ENCODE peak calls at places on chromosomes 16 and 17, in eight cellular contexts. Z, M, T, G, V, F, J and P are unnamed samples.

GRCh38 chr17:42212382-42212781 is 18.1 kb upstream of the GHDC start:
- DNase-seq in Z (no peak), M (no peak), T (no peak), G (no peak), V (no peak), F (no peak), J (no peak), P (no peak)

GRCh38 chr16:72508196-72508595 is 336.2 kb upstream of the PMFBP1 start:
- DNase-seq in Z (no peak), M (no peak), T (no peak), G (no peak), V (no peak), F (peak; percentile 64), J (no peak), P (no peak)

GRCh38 chr16:57486858-57487834 is 853 bp upstream of the DOK4 start:
- DNase-seq in Z (no peak), M (no peak), T (no peak), G (no peak), V (no peak), F (no peak), J (no peak), P (no peak)

GRCh38 chr17:77480509-77481215 is 339.9 kb downstream of the SEC14L1 start:
- DNase-seq in Z (no peak), M (no peak), T (no peak), G (no peak), V (no peak), F (no peak), J (no peak), P (no peak)

GRCh38 chr16:31221357-31222160 is 4.6 kb upstream of the PYDC1 start:
- DNase-seq in Z (no peak), M (no peak), T (no peak), G (no peak), V (no peak), F (no peak), J (no peak), P (no peak)

GRCh38 chr17:31357831-31358400 is 33.6 kb upstream of the RAB11FIP4 start:
- DNase-seq in Z (no peak), M (no peak), T (no peak), G (no peak), V (no peak), F (no peak), J (no peak), P (no peak)

GRCh38 chr17:47821424-47822379 is at the start of gene OSBPL7:
- DNase-seq in Z (peak; percentile 82), M (peak; percentile 66), T (peak; percentile 63), G (peak; percentile 58), V (no peak), F (peak; percentile 91), J (peak; percentile 61), P (no peak)

GRCh38 chr17:28750178-28751047 is 6.6 kb downstream of the TRAF4 start:
- DNase-seq in Z (peak; percentile 97), M (peak; percentile 82), T (peak; percentile 85), G (peak; percentile 86), V (peak; percentile 91), F (peak; percentile 85), J (peak; percentile 95), P (no peak)

GRCh38 chr17:79295307-79295706 is 220.7 kb downstream of the ENGASE start:
- DNase-seq in Z (no peak), M (no peak), T (no peak), G (no peak), V (no peak), F (no peak), J (no peak), P (no peak)

GRCh38 chr17:47935961-47936360 is 5.4 kb upstream of the PNPO start:
- DNase-seq in Z (no peak), M (no peak), T (peak; percentile 92), G (no peak), V (peak; percentile 86), F (peak; percentile 89), J (no peak), P (peak; percentile 88)

GRCh38 chr17:68425979-68426378 is 31.3 kb downstream of the WIPI1 start:
- DNase-seq in Z (no peak), M (no peak), T (no peak), G (no peak), V (no peak), F (no peak), J (no peak), P (no peak)

GRCh38 chr17:31778538-31778937 is 80.5 kb downstream of the COPRS start:
- DNase-seq in Z (no peak), M (no peak), T (no peak), G (no peak), V (no peak), F (peak; percentile 21), J (no peak), P (no peak)

GRCh38 chr16:49651226-49651625 is 204.7 kb downstream of the ZNF423 start:
- DNase-seq in Z (no peak), M (no peak), T (no peak), G (no peak), V (no peak), F (no peak), J (no peak), P (no peak)

GRCh38 chr17:78268191-78268874 is 36.9 kb downstream of the TMEM235 start:
- DNase-seq in Z (no peak), M (no peak), T (no peak), G (no peak), V (peak; percentile 57), F (no peak), J (no peak), P (no peak)

GRCh38 chr17:65181237-65182061 is 44.3 kb downstream of the RGS9 start:
- DNase-seq in Z (no peak), M (no peak), T (no peak), G (no peak), V (no peak), F (peak; percentile 31), J (no peak), P (no peak)

GRCh38 chr16:55515110-55515509 is 6.2 kb downstream of the LPCAT2 start:
- DNase-seq in Z (no peak), M (no peak), T (no peak), G (no peak), V (no peak), F (peak; percentile 76), J (no peak), P (no peak)

GRCh38 chr17:65121916-65122821 is 15.0 kb upstream of the RGS9 start:
- DNase-seq in Z (no peak), M (no peak), T (no peak), G (no peak), V (no peak), F (no peak), J (no peak), P (no peak)

GRCh38 chr17:74446551-74447500 is 14.9 kb downstream of the GPRC5C start:
- DNase-seq in Z (no peak), M (no peak), T (no peak), G (no peak), V (peak; percentile 66), F (no peak), J (peak; percentile 89), P (no peak)

GRCh38 chr17:68383120-68383442 is 74.2 kb downstream of the WIPI1 start:
- DNase-seq in Z (no peak), M (no peak), T (no peak), G (no peak), V (no peak), F (no peak), J (no peak), P (no peak)

GRCh38 chr16:82011199-82011641 is at the start of gene SDR42E1:
- DNase-seq in Z (peak; percentile 84), M (peak; percentile 62), T (peak; percentile 91), G (peak; percentile 35), V (peak; percentile 85), F (peak; percentile 10), J (peak; percentile 50), P (no peak)

DNA sequence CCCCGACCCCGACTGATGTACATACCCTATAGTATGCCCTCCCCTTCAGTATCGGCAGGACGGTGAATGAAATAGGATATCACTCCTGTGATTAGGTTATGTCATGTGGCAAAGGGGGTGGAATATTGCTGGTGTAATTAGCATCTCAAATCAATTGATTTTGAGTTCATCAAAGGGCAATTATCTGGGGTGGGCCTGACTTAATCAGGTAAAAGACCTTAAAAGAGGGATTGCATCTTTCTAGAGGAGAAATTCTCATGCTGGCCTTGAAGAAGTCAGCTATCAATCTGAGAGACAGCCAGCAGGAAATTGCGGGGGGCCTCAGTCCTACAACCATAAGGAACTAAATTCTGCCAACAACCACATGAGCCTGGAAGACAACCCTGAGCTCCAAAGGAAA is 10.3 kb downstream of the TRIM25 start:
- DNase-seq in Z (no peak), M (no peak), T (no peak), G (no peak), V (no peak), F (no peak), J (no peak), P (no peak)
- H3K36me3 ChIP-seq in Z (peaks cover 32% of the 10 kb centered on the region), M (peaks cover 30% of the 10 kb centered on the region), T (peaks cover 86% of the 10 kb centered on the region), G (peaks cover 79% of the 10 kb centered on the region), V (peaks cover 100% of the 10 kb centered on the region), F (peaks cover 30% of the 10 kb centered on the region), J (peaks cover 19% of the 10 kb centered on the region), P (peaks cover 39% of the 10 kb centered on the region)

GRCh38 chr17:72735089-72735488 is 357.4 kb downstream of the SLC39A11 start:
- DNase-seq in Z (no peak), M (no peak), T (no peak), G (no peak), V (no peak), F (no peak), J (no peak), P (no peak)
- H3K27ac ChIP-seq in Z (no peak overlapping the region), M (no peak overlapping the region), T (no peak overlapping the region), G (no peak overlapping the region), V (no peak overlapping the region), F (no peak overlapping the region), J (no peak overlapping the region), P (no peak overlapping the region)

DNA sequence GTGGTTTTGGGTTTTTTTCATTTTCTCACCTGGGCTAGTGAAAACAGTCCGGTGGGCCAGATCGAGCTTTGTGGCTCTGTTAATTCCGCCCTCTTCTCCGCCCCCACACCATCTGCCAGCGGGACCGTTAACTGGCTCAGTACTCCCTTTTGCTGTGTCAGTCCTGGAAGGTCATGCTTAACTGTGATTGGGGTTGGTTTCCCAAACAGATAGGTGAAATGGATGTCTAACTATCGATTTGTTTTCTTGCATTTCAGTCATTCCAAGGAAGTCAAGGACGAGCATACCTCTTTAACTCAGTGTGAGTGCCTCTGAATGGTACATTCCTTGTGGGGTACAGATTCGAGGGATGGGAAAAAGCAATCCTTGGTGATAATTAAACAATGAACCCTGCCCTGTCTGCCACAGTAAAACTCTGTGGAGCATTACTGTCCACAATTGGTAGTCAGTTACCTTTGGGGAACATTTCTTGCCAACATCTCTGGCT is 56.7 kb downstream of the YPEL2 start:
- DNase-seq in Z (no peak), M (no peak), T (no peak), G (no peak), V (no peak), F (no peak), J (no peak), P (no peak)
- H3K36me3 ChIP-seq in Z (peaks cover 9% of the 10 kb centered on the region), M (no peaks in the 10 kb centered on the region), T (no peaks in the 10 kb centered on the region), G (peaks cover 28% of the 10 kb centered on the region), V (no peaks in the 10 kb centered on the region), F (no peaks in the 10 kb centered on the region), J (no peaks in the 10 kb centered on the region), P (no peaks in the 10 kb centered on the region)

DNA sequence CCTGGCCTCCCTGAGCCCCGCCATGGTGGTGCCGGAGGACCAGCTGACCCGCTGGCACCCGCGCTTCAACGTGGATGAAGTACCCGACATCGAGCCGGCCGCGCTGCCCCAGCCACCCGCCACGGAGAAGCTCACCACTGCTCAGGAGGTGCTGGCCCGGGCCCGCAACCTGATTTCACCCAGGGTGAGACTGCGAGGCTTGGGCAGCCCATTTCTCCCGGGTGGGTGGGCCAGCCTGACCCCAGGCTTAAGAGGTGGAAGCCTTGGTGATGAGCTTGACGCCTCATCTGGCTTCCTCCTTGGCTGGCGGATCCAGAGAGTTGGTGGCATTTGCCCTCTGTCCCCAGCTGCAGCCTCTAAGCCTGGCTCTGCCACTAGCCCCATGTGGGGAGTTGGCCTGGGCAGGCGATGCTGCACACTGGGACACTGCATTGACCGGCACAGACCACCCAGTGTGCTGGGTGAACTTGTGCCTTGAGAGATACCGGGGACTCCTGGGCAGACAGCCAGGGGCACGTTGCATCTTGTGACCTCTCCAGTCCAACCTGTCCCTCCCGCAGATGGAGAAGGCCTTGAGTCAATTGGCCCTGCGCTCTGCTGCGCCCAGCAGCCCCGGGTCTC is 3.0 kb downstream of the CDT1 start:
- DNase-seq in Z (no peak), M (no peak), T (no peak), G (no peak), V (peak; percentile 76), F (no peak), J (no peak), P (no peak)
- H3K27ac ChIP-seq in Z (no peak overlapping the region), M (no peak overlapping the region), T (peak overlapping the region; percentile 100), G (no peak overlapping the region), V (no peak overlapping the region), F (no peak overlapping the region), J (no peak overlapping the region), P (no peak overlapping the region)